ENCODE peak calls at places on chromosome 5, in four cellular contexts. J is ovary, G is IMR-90, Z is Peyer's patch. R is an unnamed sample. For H3K27me3, the result is how much of the 10 kb centered on the place peaks cover.

GRCh38 chr5:122312670-122312988 is 592 bp downstream of the SNCAIP start:
- DNase-seq in J (peak), G (peak), Z (no peak), R (peak)

GRCh38 chr5:108382784-108383358 is 973 bp upstream of the FBXL17 start:
- DNase-seq in J (no peak), G (peak), Z (peak), R (no peak)

GRCh38 chr5:83718195-83718825 is 2.3 kb downstream of the HAPLN1 start:
- DNase-seq in J (no peak), G (peak), Z (no peak), R (no peak)

GRCh38 chr5:57780306-57780958 is 297.8 kb upstream of the ACTBL2 start:
- DNase-seq in J (no peak), G (peak), Z (no peak), R (no peak)

GRCh38 chr5:72188176-72188575 is 80.9 kb downstream of the MAP1B start:
- DNase-seq in J (no peak), G (no peak), Z (no peak), R (no peak)

GRCh38 chr5:39189297-39189955 is 29.9 kb downstream of the FYB1 start:
- DNase-seq in J (no peak), G (no peak), Z (no peak), R (no peak)

GRCh38 chr5:37825334-37825915 is 14.4 kb downstream of the GDNF start:
- DNase-seq in J (no peak), G (no peak), Z (no peak), R (no peak)

GRCh38 chr5:32126691-32127090 is 47.4 kb downstream of the GOLPH3 start:
- DNase-seq in J (no peak), G (peak), Z (no peak), R (no peak)

GRCh38 chr5:14739538-14739937 is 75.0 kb downstream of the OTULIN start:
- DNase-seq in J (no peak), G (peak), Z (no peak), R (no peak)

GRCh38 chr5:133229931-133230664 is 178.3 kb downstream of the HSPA4 start:
- DNase-seq in J (no peak), G (peak), Z (no peak), R (no peak)

GRCh38 chr5:60507687-60508086 is 192.3 kb downstream of the DEPDC1B start:
- DNase-seq in J (no peak), G (peak), Z (no peak), R (no peak)

GRCh38 chr5:168790037-168790635 is 211.0 kb upstream of the PANK3 start:
- DNase-seq in J (no peak), G (no peak), Z (no peak), R (no peak)

GRCh38 chr5:159971931-159972461 is 36.9 kb upstream of the TTC1 start:
- DNase-seq in J (no peak), G (no peak), Z (no peak), R (no peak)

GRCh38 chr5:179668404-179668803 is 12.4 kb downstream of the CBY3 start:
- DNase-seq in J (no peak), G (peak), Z (no peak), R (no peak)

GRCh38 chr5:625516-625915 is 13.4 kb downstream of the CEP72 start:
- DNase-seq in J (no peak), G (no peak), Z (no peak), R (no peak)

DNA sequence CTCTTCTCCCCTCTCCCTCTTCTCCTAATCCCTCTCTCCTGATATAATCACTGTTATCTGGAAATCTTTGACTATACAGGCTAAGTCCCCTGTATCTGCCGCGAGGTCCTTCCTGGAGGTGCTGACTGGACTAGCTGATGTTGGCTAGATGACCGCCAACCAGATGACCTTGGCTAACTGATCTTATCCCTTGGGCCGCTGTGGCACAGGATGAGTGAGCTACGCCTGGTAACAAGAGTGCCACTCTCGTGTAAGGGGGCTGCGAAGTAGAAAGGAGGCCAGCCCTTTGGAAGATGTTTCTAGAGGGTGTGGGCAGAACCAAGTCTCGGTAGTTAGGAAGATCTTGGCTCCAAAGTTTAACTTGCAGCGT is 345 bp upstream of the PRRC1 start:
- DNase-seq in J (no peak), G (peak), Z (no peak), R (no peak)
- H3K27ac ChIP-seq in J (peak), G (peak), Z (peak), R (peak)

DNA sequence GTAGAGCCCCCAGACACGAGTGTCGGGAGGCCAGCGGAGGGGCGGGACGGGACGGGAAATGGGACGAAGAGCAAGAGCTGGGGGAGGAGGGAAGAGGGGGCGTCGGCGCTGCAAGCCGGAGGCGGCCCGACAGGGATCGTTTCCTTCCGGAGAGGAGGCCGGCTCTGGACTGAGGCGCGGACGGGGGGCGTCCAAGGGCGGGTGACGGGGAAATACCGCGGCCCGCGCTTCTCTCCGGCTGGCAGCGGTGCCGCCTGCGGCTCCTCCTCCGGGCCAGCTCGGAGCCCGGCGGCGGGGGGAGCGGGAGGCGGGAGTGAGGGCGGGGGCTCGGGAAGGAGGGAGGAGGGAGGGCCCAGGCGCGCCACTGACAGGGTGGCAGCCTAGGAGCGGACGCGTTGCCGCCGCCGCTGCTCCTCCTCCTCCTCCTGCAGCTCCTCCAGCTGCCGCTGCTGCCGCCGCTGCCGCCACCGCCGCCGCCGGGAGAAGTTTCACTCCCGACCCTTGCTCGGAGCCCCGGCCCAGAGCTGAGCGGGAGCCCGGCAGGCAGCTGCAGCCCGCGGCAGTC is at the start of gene CHSY3:
- DNase-seq in J (peak), G (peak), Z (peak), R (peak)
- TF ChIP-seq POLR2A in J (no peak), G (no peak), Z (no peak), R (peak)

GRCh38 chr5:107043665-107044064 is 627.1 kb downstream of the EFNA5 start:
- DNase-seq in J (no peak), G (no peak), Z (no peak), R (no peak)

DNA sequence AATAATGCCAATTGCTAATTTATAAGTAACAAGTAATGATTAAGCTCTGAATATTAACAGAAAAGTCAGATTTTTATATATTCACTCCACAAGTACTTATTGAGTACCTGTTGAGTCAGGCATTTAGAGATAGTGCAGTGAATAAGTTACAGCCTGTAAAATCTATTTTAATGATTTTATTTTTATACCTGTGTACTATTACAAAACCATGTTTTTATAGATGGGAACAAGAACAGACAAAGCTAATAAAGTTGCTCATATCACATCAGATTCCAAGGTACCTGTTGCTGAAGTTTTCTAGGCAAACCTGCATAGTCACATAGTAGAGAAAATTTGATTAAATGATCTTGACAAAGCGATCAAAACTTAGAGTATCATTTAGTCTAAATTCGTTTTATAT is 623.7 kb downstream of the EFNA5 start:
- DNase-seq in J (no peak), G (no peak), Z (no peak), R (no peak)
- H3K27me3 ChIP-seq in J (under half), G (under half), Z (under half), R (under half)

GRCh38 chr5:68367717-68368116 is 152.2 kb downstream of the PIK3R1 start:
- DNase-seq in J (no peak), G (no peak), Z (no peak), R (no peak)

GRCh38 chr5:68369436-68370125 is 154.0 kb downstream of the PIK3R1 start:
- DNase-seq in J (no peak), G (no peak), Z (no peak), R (no peak)

GRCh38 chr5:68368686-68369359 is 153.3 kb downstream of the PIK3R1 start:
- DNase-seq in J (no peak), G (peak), Z (no peak), R (no peak)

GRCh38 chr5:68367274-68367673 is 151.7 kb downstream of the PIK3R1 start:
- DNase-seq in J (no peak), G (no peak), Z (no peak), R (no peak)

DNA sequence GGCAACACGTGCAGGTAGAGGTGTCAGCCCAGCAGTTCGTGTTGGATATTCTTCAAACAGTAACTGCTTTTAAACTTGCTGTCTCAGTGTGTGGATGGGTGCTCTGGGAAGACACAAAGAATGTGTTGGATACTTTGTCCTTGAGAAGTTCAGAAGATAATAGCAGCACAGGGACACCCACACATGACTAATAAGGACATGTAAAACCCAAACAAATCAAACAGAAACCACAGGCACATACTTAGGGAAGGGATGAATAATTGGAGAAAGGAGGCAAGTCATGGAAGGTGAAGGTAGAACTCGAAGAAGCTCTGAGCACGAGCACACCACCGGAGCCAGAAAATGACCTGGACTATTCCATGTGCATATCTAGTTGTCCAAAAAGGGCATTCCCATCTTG is 152.7 kb downstream of the PIK3R1 start:
- DNase-seq in J (no peak), G (peak), Z (no peak), R (no peak)
- H3K27ac ChIP-seq in J (no peak), G (no peak), Z (no peak), R (no peak)

GRCh38 chr5:151157426-151158286 is at the start of gene ANXA6:
- DNase-seq in J (peak), G (peak), Z (peak), R (peak)
- TF ChIP-seq POLR2A in J (peak), G (peak), Z (no peak), R (peak)

GRCh38 chr5:170301901-170302728 is 4.5 kb upstream of the LCP2 start:
- DNase-seq in J (no peak), G (no peak), Z (no peak), R (no peak)
- H3K27me3 ChIP-seq in J (under half), G (under half), Z (under half), R (under half)

DNA sequence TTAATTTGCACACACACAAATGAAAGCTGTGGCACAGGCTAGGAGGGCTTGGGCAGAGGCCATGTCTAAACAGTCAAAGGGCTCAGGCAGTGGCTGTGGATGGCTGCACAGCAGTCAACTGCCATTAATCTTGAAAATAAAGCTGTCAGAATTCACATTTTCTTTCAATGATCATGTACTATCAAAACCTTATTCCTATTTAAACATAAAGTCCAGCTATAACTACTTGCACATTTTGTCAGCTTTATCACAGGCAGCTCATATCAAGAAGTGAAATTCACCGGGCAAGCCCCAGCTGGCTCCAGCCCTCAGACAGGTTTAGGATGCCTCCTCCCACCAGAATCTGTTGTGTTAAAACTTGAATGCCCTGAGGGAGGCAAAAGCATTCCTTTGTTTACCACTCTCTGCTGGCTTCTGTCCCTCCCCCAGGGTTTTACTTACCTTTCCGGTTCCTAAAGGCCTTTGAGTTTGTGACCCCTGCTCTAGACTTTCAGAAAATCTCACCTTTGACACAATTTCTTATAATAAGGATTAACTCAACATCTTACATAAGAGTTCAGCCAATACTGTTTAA is 54.9 kb upstream of the GRAMD2B start:
- DNase-seq in J (no peak), G (peak), Z (no peak), R (peak)
- H3K27ac ChIP-seq in J (no peak), G (no peak), Z (no peak), R (peak)

GRCh38 chr5:41214199-41214598 is 867 bp upstream of the C6 start:
- DNase-seq in J (no peak), G (no peak), Z (no peak), R (no peak)

GRCh38 chr5:41218929-41219328 is 5.6 kb upstream of the C6 start:
- DNase-seq in J (no peak), G (no peak), Z (no peak), R (no peak)

GRCh38 chr5:41211417-41211816 is 1.9 kb downstream of the C6 start:
- DNase-seq in J (no peak), G (no peak), Z (no peak), R (no peak)

GRCh38 chr5:41212935-41213334 is 397 bp downstream of the C6 start:
- DNase-seq in J (no peak), G (no peak), Z (no peak), R (no peak)

DNA sequence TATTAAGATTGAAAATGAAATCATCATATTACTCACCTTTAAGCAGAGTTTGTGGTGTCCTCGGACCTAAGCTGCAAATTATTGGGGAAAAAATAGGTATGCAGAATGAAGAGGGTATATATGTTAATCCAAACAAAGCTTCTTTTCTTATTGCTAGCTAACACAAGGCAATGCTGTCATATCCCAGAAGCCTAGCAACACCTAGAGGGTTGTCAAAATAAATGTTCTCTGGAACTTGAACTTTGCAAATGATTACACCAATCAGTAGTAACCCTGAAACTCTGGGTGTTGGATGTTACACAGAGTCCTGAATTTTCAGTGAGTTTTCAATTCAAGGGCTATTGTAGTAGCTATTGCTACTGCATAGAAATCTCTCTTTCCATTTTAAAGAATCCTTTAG is at the start of gene C6:
- DNase-seq in J (no peak), G (no peak), Z (no peak), R (no peak)
- TF ChIP-seq POLR2A in J (no peak), G (no peak), Z (no peak), R (no peak)

DNA sequence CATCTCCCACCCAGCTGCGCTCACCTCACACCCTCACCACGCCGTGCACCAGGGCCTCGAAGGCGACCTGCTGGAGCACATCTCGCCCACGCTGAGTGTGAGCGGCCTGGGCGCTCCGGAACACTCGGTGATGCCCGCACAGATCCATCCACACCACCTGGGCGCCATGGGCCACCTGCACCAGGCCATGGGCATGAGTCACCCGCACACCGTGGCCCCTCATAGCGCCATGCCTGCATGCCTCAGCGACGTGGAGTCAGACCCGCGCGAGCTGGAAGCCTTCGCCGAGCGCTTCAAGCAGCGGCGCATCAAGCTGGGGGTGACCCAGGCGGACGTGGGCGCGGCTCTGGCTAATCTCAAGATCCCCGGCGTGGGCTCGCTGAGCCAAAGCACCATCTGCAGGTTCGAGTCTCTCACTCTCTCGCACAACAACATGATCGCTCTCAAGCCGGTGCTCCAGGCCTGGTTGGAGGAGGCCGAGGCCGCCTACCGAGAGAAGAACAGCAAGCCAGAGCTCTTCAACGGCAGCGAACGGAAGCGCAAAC is 1.1 kb downstream of the POU4F3 start:
- DNase-seq in J (no peak), G (no peak), Z (no peak), R (no peak)
- H3K27me3 ChIP-seq in J (under half), G (half or more), Z (under half), R (half or more)

DNA sequence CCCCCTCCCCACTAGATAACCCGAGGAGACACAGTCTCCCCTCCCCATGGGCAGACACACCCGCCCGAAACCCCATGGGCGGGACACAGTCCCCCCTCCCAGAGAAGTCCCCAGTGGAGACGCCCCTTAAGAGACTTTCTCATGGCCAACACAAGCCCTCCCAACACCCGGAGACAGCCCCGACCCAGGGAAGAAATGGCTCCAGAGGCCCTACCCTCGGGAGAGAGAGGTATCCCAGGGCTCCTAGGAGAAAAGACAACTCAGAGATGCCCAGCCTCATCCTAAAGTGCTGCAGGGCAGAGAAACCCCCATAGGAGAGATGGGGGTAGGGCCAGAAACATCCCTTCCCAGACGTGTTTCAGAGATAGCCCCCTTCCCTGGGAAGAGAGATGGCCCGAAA is 27.4 kb downstream of the PCDH1 start:
- DNase-seq in J (no peak), G (no peak), Z (no peak), R (no peak)
- H3K27ac ChIP-seq in J (no peak), G (no peak), Z (peak), R (peak)